ENCODE peak calls at places on chromosome 10, in seven cellular contexts. P is aorta, E is suprapubic skin, O is right cardiac atrium, X is A673, W is H1, R is Peyer's patch. L is an unnamed sample. For H3K27me3 and H3K4me1, the result is how much of the 10 kb centered on the place peaks cover.

GRCh38 chr10:88227342-88228018 is 355.6 kb downstream of the RNLS start:
- DNase-seq in P (no peak), E (no peak), O (peak), X (peak), W (no peak), R (peak), L (no peak)

GRCh38 chr10:132964231-132964630 is 21.9 kb upstream of the CFAP46 start:
- DNase-seq in P (no peak), E (peak), O (no peak), X (no peak), W (no peak), R (no peak), L (no peak)

GRCh38 chr10:119416855-119417254 is 125.7 kb downstream of the RGS10 start:
- DNase-seq in P (peak), E (no peak), O (peak), X (peak), W (peak), R (peak), L (no peak)

GRCh38 chr10:97882142-97883091 is 32.8 kb downstream of the GOLGA7B start:
- DNase-seq in P (peak), E (no peak), O (no peak), X (no peak), W (no peak), R (no peak), L (peak)

GRCh38 chr10:102135956-102136526 is 3.2 kb downstream of the PPRC1 start:
- DNase-seq in P (no peak), E (no peak), O (no peak), X (no peak), W (no peak), R (no peak), L (no peak)

GRCh38 chr10:86711957-86712708 is 43.8 kb downstream of the LDB3 start:
- DNase-seq in P (peak), E (no peak), O (peak), X (peak), W (no peak), R (no peak), L (no peak)

GRCh38 chr10:59831658-59832503 is 74.5 kb downstream of the CCDC6 start:
- DNase-seq in P (no peak), E (no peak), O (no peak), X (no peak), W (no peak), R (peak), L (no peak)

GRCh38 chr10:17210361-17210760 is 8.9 kb upstream of the TRDMT1 start:
- DNase-seq in P (no peak), E (no peak), O (no peak), X (no peak), W (no peak), R (no peak), L (no peak)

GRCh38 chr10:85222300-85222699 is 893.9 kb downstream of the CCSER2 start:
- DNase-seq in P (no peak), E (no peak), O (no peak), X (no peak), W (no peak), R (no peak), L (no peak)

GRCh38 chr10:45151467-45152214 is 150.9 kb downstream of the ZNF22 start:
- DNase-seq in P (no peak), E (no peak), O (no peak), X (no peak), W (no peak), R (no peak), L (no peak)

GRCh38 chr10:110398419-110399162 is 93.9 kb upstream of the SMNDC1 start:
- DNase-seq in P (peak), E (peak), O (peak), X (peak), W (no peak), R (peak), L (peak)

GRCh38 chr10:10818082-10818481 is 199.6 kb upstream of the CELF2 start:
- DNase-seq in P (peak), E (peak), O (peak), X (no peak), W (no peak), R (no peak), L (no peak)

GRCh38 chr10:75347211-75347610 is 54.4 kb downstream of the ZNF503 start:
- DNase-seq in P (no peak), E (no peak), O (no peak), X (no peak), W (no peak), R (no peak), L (no peak)

GRCh38 chr10:84196083-84196482 is 1.7 kb downstream of the CDHR1 start:
- DNase-seq in P (no peak), E (no peak), O (no peak), X (no peak), W (no peak), R (peak), L (no peak)

GRCh38 chr10:89283174-89283987 is 18.5 kb upstream of the IFIT2 start:
- DNase-seq in P (no peak), E (no peak), O (no peak), X (no peak), W (no peak), R (no peak), L (no peak)

GRCh38 chr10:86312701-86313270 is 53.8 kb downstream of the GRID1 start:
- DNase-seq in P (no peak), E (no peak), O (no peak), X (no peak), W (no peak), R (no peak), L (peak)

GRCh38 chr10:93826355-93826754 is 67.4 kb upstream of the SLC35G1 start:
- DNase-seq in P (no peak), E (no peak), O (no peak), X (peak), W (no peak), R (no peak), L (no peak)

GRCh38 chr10:13346912-13347234 is 1.2 kb downstream of the SEPHS1 start:
- DNase-seq in P (no peak), E (no peak), O (no peak), X (peak), W (no peak), R (no peak), L (no peak)

GRCh38 chr10:124325998-124326636 is 92.6 kb downstream of the OAT start:
- DNase-seq in P (no peak), E (no peak), O (no peak), X (no peak), W (no peak), R (no peak), L (no peak)

GRCh38 chr10:6757119-6757518 is 177.0 kb upstream of the PRKCQ start:
- DNase-seq in P (no peak), E (no peak), O (no peak), X (no peak), W (no peak), R (no peak), L (no peak)

GRCh38 chr10:58701398-58702135 is 188.9 kb downstream of the BICC1 start:
- DNase-seq in P (no peak), E (no peak), O (no peak), X (no peak), W (no peak), R (no peak), L (no peak)

GRCh38 chr10:62594093-62594520 is 210.4 kb upstream of the ADO start:
- DNase-seq in P (peak), E (no peak), O (peak), X (peak), W (peak), R (peak), L (no peak)

GRCh38 chr10:119309423-119309770 is 102.0 kb downstream of the GRK5 start:
- DNase-seq in P (no peak), E (no peak), O (no peak), X (no peak), W (no peak), R (no peak), L (no peak)

GRCh38 chr10:93680414-93681047 is 21.9 kb downstream of the FRA10AC1 start:
- DNase-seq in P (no peak), E (no peak), O (no peak), X (peak), W (no peak), R (no peak), L (no peak)

GRCh38 chr10:35574924-35575352 is 30.2 kb upstream of the GJD4 start:
- DNase-seq in P (no peak), E (no peak), O (no peak), X (no peak), W (peak), R (no peak), L (no peak)

GRCh38 chr10:92239185-92239599 is 51.7 kb downstream of the CPEB3 start:
- DNase-seq in P (no peak), E (peak), O (no peak), X (peak), W (no peak), R (no peak), L (no peak)

GRCh38 chr10:93894516-93895378 is 969 bp downstream of the SLC35G1 start:
- DNase-seq in P (no peak), E (no peak), O (no peak), X (no peak), W (no peak), R (no peak), L (no peak)

GRCh38 chr10:96334888-96335526 is 23.8 kb downstream of the OPALIN start:
- DNase-seq in P (no peak), E (no peak), O (no peak), X (peak), W (no peak), R (peak), L (no peak)

GRCh38 chr10:49348593-49348992 is 47.3 kb downstream of the DRGX start:
- DNase-seq in P (no peak), E (no peak), O (no peak), X (no peak), W (no peak), R (no peak), L (no peak)

GRCh38 chr10:14345262-14345661 is 14.5 kb upstream of the FRMD4A start:
- DNase-seq in P (no peak), E (no peak), O (no peak), X (no peak), W (no peak), R (no peak), L (no peak)

GRCh38 chr10:124495176-124495575 is 33.6 kb downstream of the LHPP start:
- DNase-seq in P (no peak), E (no peak), O (no peak), X (no peak), W (no peak), R (no peak), L (no peak)

GRCh38 chr10:114631090-114631677 is 26.9 kb downstream of the ABLIM1 start:
- DNase-seq in P (no peak), E (no peak), O (no peak), X (no peak), W (no peak), R (no peak), L (no peak)

GRCh38 chr10:113499066-113499465 is 53.8 kb upstream of the HABP2 start:
- DNase-seq in P (no peak), E (no peak), O (no peak), X (no peak), W (no peak), R (no peak), L (no peak)

GRCh38 chr10:44864042-44864436 is 47.1 kb upstream of the TMEM72 start:
- DNase-seq in P (no peak), E (no peak), O (no peak), X (no peak), W (no peak), R (peak), L (no peak)

GRCh38 chr10:1290071-1290471 is 233.9 kb downstream of the WDR37 start:
- DNase-seq in P (no peak), E (no peak), O (no peak), X (no peak), W (no peak), R (no peak), L (no peak)

GRCh38 chr10:9670911-9671310 is 1346.8 kb upstream of the CELF2 start:
- DNase-seq in P (no peak), E (no peak), O (no peak), X (no peak), W (no peak), R (no peak), L (no peak)

GRCh38 chr10:61024801-61025201 is 80.8 kb upstream of the RHOBTB1 start:
- DNase-seq in P (no peak), E (no peak), O (no peak), X (peak), W (no peak), R (no peak), L (no peak)

GRCh38 chr10:86363184-86363832 is 3.3 kb downstream of the GRID1 start:
- DNase-seq in P (peak), E (peak), O (no peak), X (no peak), W (no peak), R (peak), L (peak)

GRCh38 chr10:131430716-131431402 is 119.3 kb upstream of the TCERG1L start:
- DNase-seq in P (no peak), E (no peak), O (no peak), X (peak), W (no peak), R (no peak), L (no peak)

DNA sequence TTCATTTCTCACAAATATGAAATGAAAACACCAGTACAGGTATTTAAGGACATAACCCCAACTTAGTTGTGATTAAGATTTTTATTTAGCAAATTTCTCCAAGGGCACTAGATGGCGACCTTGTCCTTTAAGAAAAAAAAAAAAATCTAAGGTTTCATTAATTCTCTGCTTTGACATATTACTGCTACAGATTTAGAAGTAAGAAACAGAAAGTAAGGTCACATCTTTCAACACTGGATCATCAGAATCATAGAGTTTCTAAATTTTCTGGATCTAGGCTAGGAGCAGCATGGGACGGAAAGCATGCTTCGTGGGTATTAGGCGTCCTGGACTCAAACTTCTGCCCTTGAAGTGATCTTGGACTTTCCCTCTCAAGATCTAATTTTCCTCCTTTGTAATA is 85.5 kb upstream of the PRKG1 start:
- DNase-seq in P (no peak), E (no peak), O (no peak), X (peak), W (no peak), R (no peak), L (no peak)
- H3K27me3 ChIP-seq in P (under half), E (under half), O (under half), X (half or more), W (under half), R (under half), L (under half)

DNA sequence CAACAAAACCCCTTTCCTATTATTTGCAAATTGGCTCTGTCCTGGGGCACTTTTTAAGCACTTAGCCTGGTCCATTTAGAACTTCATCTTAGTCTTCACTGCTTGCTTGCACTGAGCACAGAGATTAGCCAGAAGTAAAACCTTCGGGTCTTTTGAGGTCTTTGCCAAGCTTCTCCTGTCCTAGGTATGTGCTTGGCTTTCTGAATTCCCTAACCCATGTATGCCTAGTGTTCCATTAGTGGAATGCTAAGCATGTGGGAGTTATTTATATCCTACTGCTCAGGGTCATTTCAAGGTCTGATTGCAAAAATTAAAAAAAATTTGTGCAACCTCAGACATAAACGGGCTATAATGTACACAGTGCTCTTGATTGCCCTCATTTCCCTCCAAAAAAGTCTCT is 18.0 kb downstream of the ZNF37A start:
- DNase-seq in P (no peak), E (no peak), O (no peak), X (no peak), W (no peak), R (no peak), L (no peak)
- H3K27ac ChIP-seq in P (no peak), E (no peak), O (no peak), X (no peak), W (no peak), R (no peak), L (no peak)

GRCh38 chr10:67827811-67828210 is 10.2 kb downstream of the DNAJC12 start:
- DNase-seq in P (no peak), E (no peak), O (no peak), X (no peak), W (no peak), R (no peak), L (no peak)
- H3K4me1 ChIP-seq in P (under half), E (under half), O (under half), X (under half), W (under half), R (under half), L (under half)

DNA sequence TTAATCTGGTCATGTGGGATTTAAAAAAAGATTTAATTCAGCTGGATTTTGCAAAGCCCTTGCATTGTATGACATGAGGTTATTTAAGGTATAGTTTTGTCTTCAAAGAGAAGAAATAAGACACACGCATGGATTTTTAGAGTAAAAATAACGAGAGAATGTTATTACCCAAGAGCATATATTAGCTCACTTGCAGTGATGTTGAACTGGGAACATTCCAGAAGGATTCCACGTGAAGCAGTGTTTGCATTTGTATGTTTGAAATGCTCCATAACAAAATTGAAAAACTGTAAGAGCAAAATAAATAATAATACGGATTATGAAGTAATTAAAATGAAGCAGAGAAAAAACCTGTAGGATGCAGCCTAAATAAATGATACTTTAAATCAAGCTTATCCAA is 203.2 kb downstream of the BAMBI start:
- DNase-seq in P (no peak), E (no peak), O (no peak), X (no peak), W (no peak), R (no peak), L (no peak)
- H3K27me3 ChIP-seq in P (under half), E (under half), O (under half), X (under half), W (under half), R (under half), L (under half)

L was measured in RWPE2.